ENCODE peak calls at places on chromosomes 6 and 20, in five cellular contexts. C, G, A, M and L are unnamed samples.

GRCh38 chr20:44113642-44113945 is 73.4 kb downstream of the JPH2 start:
- DNase-seq in C (no peak), G (no peak), A (no peak), M (no peak), L (no peak)

GRCh38 chr6:123589317-123589716 is 47.4 kb downstream of the TRDN start:
- DNase-seq in C (no peak), G (no peak), A (peak), M (no peak), L (no peak)

GRCh38 chr6:75735491-75736186 is 13.4 kb upstream of the MYO6 start:
- DNase-seq in C (no peak), G (no peak), A (no peak), M (peak), L (no peak)

GRCh38 chr6:62775427-62776022 is 435.7 kb upstream of the FKBP1C start:
- DNase-seq in C (no peak), G (no peak), A (peak), M (peak), L (no peak)

GRCh38 chr6:165556116-165556843 is 106.8 kb downstream of the PDE10A start:
- DNase-seq in C (no peak), G (no peak), A (peak), M (peak), L (no peak)

GRCh38 chr20:58693226-58694006 is 816 bp downstream of the NPEPL1 start:
- DNase-seq in C (no peak), G (peak), A (no peak), M (no peak), L (no peak)

GRCh38 chr20:33909331-33909921 is 84.3 kb upstream of the RALY start:
- DNase-seq in C (no peak), G (no peak), A (peak), M (peak), L (peak)

GRCh38 chr20:52999040-52999439 is 26.9 kb downstream of the TSHZ2 start:
- DNase-seq in C (no peak), G (no peak), A (no peak), M (no peak), L (no peak)

GRCh38 chr6:156854466-156855161 is 77.4 kb downstream of the ARID1B start:
- DNase-seq in C (no peak), G (no peak), A (no peak), M (no peak), L (no peak)

GRCh38 chr20:26207237-26207966 is 510.7 kb upstream of the ZNF337 start:
- DNase-seq in C (no peak), G (no peak), A (no peak), M (no peak), L (no peak)

GRCh38 chr6:154721460-154721859 is 11.8 kb upstream of the SCAF8 start:
- DNase-seq in C (peak), G (no peak), A (peak), M (peak), L (peak)

GRCh38 chr6:147699637-147700036 is 191.1 kb downstream of the SAMD5 start:
- DNase-seq in C (no peak), G (no peak), A (peak), M (peak), L (no peak)

GRCh38 chr6:30902709-30903108 is 5.3 kb upstream of the GTF2H4 start:
- DNase-seq in C (no peak), G (no peak), A (no peak), M (no peak), L (no peak)

GRCh38 chr20:23434521-23435313 is 4.8 kb upstream of the CSTL1 start:
- DNase-seq in C (no peak), G (no peak), A (no peak), M (no peak), L (no peak)

GRCh38 chr6:105748737-105749161 is 337.4 kb upstream of the PRDM1 start:
- DNase-seq in C (peak), G (no peak), A (peak), M (peak), L (no peak)

GRCh38 chr6:156994215-156995076 is 217.3 kb downstream of the ARID1B start:
- DNase-seq in C (no peak), G (no peak), A (no peak), M (no peak), L (no peak)

GRCh38 chr20:33235696-33236095 is at the start of gene BPIFA1:
- DNase-seq in C (no peak), G (no peak), A (no peak), M (no peak), L (no peak)

GRCh38 chr20:14507711-14508110 is 170.3 kb upstream of the FLRT3 start:
- DNase-seq in C (no peak), G (no peak), A (no peak), M (no peak), L (no peak)

GRCh38 chr6:40780626-40781025 is 193.5 kb upstream of the LRFN2 start:
- DNase-seq in C (no peak), G (no peak), A (no peak), M (no peak), L (no peak)

GRCh38 chr6:119215309-119215708 is 134.3 kb downstream of the MAN1A1 start:
- DNase-seq in C (no peak), G (no peak), A (no peak), M (peak), L (no peak)

GRCh38 chr20:38221041-38221589 is 39.4 kb downstream of the KIAA1755 start:
- DNase-seq in C (peak), G (peak), A (peak), M (peak), L (peak)

GRCh38 chr20:47150403-47151152 is 205.9 kb downstream of the ZMYND8 start:
- DNase-seq in C (peak), G (peak), A (peak), M (peak), L (peak)

GRCh38 chr6:3742426-3743344 is 8.8 kb downstream of the PXDC1 start:
- DNase-seq in C (peak), G (peak), A (peak), M (peak), L (peak)

GRCh38 chr6:98146656-98147055 is 687.7 kb upstream of the POU3F2 start:
- DNase-seq in C (no peak), G (no peak), A (no peak), M (no peak), L (no peak)

GRCh38 chr6:157479464-157480303 is 98.7 kb downstream of the ZDHHC14 start:
- DNase-seq in C (no peak), G (no peak), A (no peak), M (no peak), L (no peak)

GRCh38 chr6:143742070-143742954 is 64.5 kb downstream of the PHACTR2 start:
- DNase-seq in C (no peak), G (no peak), A (no peak), M (no peak), L (no peak)

GRCh38 chr6:106241498-106241897 is 84.1 kb downstream of the ATG5 start:
- DNase-seq in C (no peak), G (no peak), A (no peak), M (no peak), L (no peak)

GRCh38 chr20:58146761-58147160 is 81.7 kb downstream of the ANKRD60 start:
- DNase-seq in C (no peak), G (no peak), A (no peak), M (no peak), L (no peak)

GRCh38 chr20:54497931-54498718 is 22.7 kb downstream of the DOK5 start:
- DNase-seq in C (no peak), G (no peak), A (no peak), M (peak), L (no peak)

GRCh38 chr20:25076201-25076600 is 5.7 kb downstream of the VSX1 start:
- DNase-seq in C (no peak), G (no peak), A (peak), M (no peak), L (no peak)

GRCh38 chr6:17492350-17492749 is 99.0 kb downstream of the CAP2 start:
- DNase-seq in C (no peak), G (no peak), A (no peak), M (no peak), L (no peak)

GRCh38 chr6:37874726-37875125 is 55.2 kb downstream of the ZFAND3 start:
- DNase-seq in C (no peak), G (no peak), A (no peak), M (no peak), L (no peak)

GRCh38 chr6:91645811-91646210 is 1058.9 kb upstream of the MAP3K7 start:
- DNase-seq in C (no peak), G (no peak), A (no peak), M (no peak), L (no peak)

GRCh38 chr6:10174761-10175160 is 240.1 kb downstream of the TFAP2A start:
- DNase-seq in C (no peak), G (no peak), A (no peak), M (no peak), L (no peak)

GRCh38 chr20:49384437-49385434 is 97.7 kb downstream of the KCNB1 start:
- DNase-seq in C (no peak), G (peak), A (peak), M (peak), L (peak)

GRCh38 chr20:25146976-25147375 is 48.5 kb upstream of the ENTPD6 start:
- DNase-seq in C (no peak), G (no peak), A (no peak), M (no peak), L (no peak)

GRCh38 chr6:29853245-29853644 is 25.6 kb downstream of the HLA-G start:
- DNase-seq in C (no peak), G (no peak), A (no peak), M (no peak), L (no peak)

GRCh38 chr20:8568068-8568467 is 436.0 kb downstream of the PLCB1 start:
- DNase-seq in C (no peak), G (no peak), A (no peak), M (peak), L (no peak)